ENCODE peak calls at places on chromosomes 6 and 20, in nine cellular contexts. A, C, W, Q, I, U, D, G and Z are unnamed samples.

GRCh38 chr6:138031850-138032249 is 75.4 kb downstream of the PERP start:
- DNase-seq in I (no peak), D (no peak), U (no peak), C (no peak), W (no peak), Q (no peak), G (no peak), A (no peak), Z (no peak)

GRCh38 chr20:41889871-41890224 is 271.7 kb upstream of the CHD6 start:
- DNase-seq in D (no peak), W (no peak), G (no peak), A (no peak), Q (no peak), I (no peak), C (peak), U (no peak), Z (no peak)

GRCh38 chr6:82372656-82373055 is 9.0 kb downstream of the TPBG start:
- DNase-seq in D (no peak), W (no peak), U (no peak), A (no peak), I (no peak), C (no peak), Q (no peak), G (no peak), Z (no peak)

GRCh38 chr20:32559753-32560380 is 25.3 kb downstream of the NOL4L start:
- DNase-seq in D (no peak), W (no peak), I (peak), U (no peak), Q (no peak), G (no peak), A (no peak), C (peak), Z (no peak)

GRCh38 chr6:25147191-25147590 is 132.0 kb upstream of the CARMIL1 start:
- DNase-seq in G (no peak), I (peak), Q (no peak), D (no peak), A (peak), W (no peak), U (no peak), C (no peak), Z (peak)

GRCh38 chr20:18224968-18225568 is 63.3 kb upstream of the ZNF133 start:
- DNase-seq in W (no peak), G (no peak), I (no peak), U (peak), Q (no peak), C (no peak), D (peak), A (no peak), Z (no peak)

GRCh38 chr20:22861231-22861980 is 173.7 kb upstream of the SSTR4 start:
- DNase-seq in W (no peak), G (no peak), I (no peak), Q (no peak), U (no peak), D (no peak), C (no peak), A (no peak), Z (no peak)

GRCh38 chr6:137467211-137467610 is 27.0 kb downstream of the OLIG3 start:
- DNase-seq in D (no peak), U (no peak), I (no peak), W (no peak), Q (no peak), A (no peak), C (no peak), G (no peak), Z (no peak)

GRCh38 chr6:32462609-32463008 is 22.9 kb downstream of the HLA-DRA start:
- DNase-seq in A (no peak), I (no peak), W (peak), G (no peak), Q (no peak), U (no peak), C (no peak), D (no peak), Z (peak)

GRCh38 chr20:32972181-32973076 is 31.8 kb downstream of the SUN5 start:
- DNase-seq in W (peak), U (no peak), D (no peak), Q (no peak), A (peak), G (no peak), I (peak), C (no peak), Z (peak)

GRCh38 chr6:227074-227782 is 65.1 kb upstream of the DUSP22 start:
- DNase-seq in G (no peak), A (peak), Q (no peak), W (peak), C (no peak), D (no peak), U (no peak), I (peak), Z (peak)

GRCh38 chr6:83862776-83863471 is 3.4 kb downstream of the CYB5R4 start:
- DNase-seq in W (no peak), C (no peak), Q (no peak), I (no peak), D (no peak), A (no peak), G (no peak), U (no peak), Z (no peak)

GRCh38 chr6:88502391-88502790 is 336.2 kb upstream of the CNR1 start:
- DNase-seq in A (no peak), U (no peak), I (no peak), Q (no peak), D (no peak), G (no peak), W (no peak), C (no peak), Z (no peak)

GRCh38 chr6:150881911-150882481 is 16.5 kb downstream of the MTHFD1L start:
- DNase-seq in D (no peak), Q (peak), W (no peak), G (peak), U (peak), A (no peak), C (no peak), I (no peak), Z (no peak)

GRCh38 chr6:36683145-36683655 is 4.7 kb downstream of the CDKN1A start:
- DNase-seq in Q (no peak), C (no peak), U (no peak), I (no peak), A (no peak), D (no peak), W (no peak), G (no peak), Z (no peak)